ENCODE peak calls at places on chromosomes 4 and X, in five cellular contexts. One of them, this sample, is unnamed.

GRCh38 chr4:41656572-41657301 is 91.8 kb downstream of the PHOX2B start:
- DNase-seq in K562: no peak
- DNase-seq in H1: no peak
- DNase-seq in SK-N-SH: no peak
- DNase-seq in HepG2: no peak
- DNase-seq in this sample: no peak

GRCh38 chr4:41839945-41840854 is 91.7 kb upstream of the PHOX2B start:
- DNase-seq in K562: no peak
- DNase-seq in H1: no peak
- DNase-seq in HepG2: no peak
- DNase-seq in SK-N-SH: no peak
- DNase-seq in this sample: peak; percentile 39

GRCh38 chr4:184763150-184763780 is 29.4 kb upstream of the CENPU start:
- DNase-seq in HepG2: no peak
- DNase-seq in K562: no peak
- DNase-seq in SK-N-SH: no peak
- DNase-seq in H1: no peak
- DNase-seq in this sample: no peak

GRCh38 chr4:80423553-80424224 is 88.2 kb downstream of the CFAP299 start:
- DNase-seq in K562: no peak
- DNase-seq in HepG2: no peak
- DNase-seq in SK-N-SH: no peak
- DNase-seq in H1: no peak
- DNase-seq in this sample: no peak

GRCh38 chrX:39439910-39440733 is 638.9 kb downstream of the MID1IP1 start:
- DNase-seq in HepG2: no peak
- DNase-seq in K562: no peak
- DNase-seq in SK-N-SH: no peak
- DNase-seq in H1: no peak
- DNase-seq in this sample: peak; percentile 36

GRCh38 chr4:5220028-5220427 is 168.7 kb downstream of the STK32B start:
- DNase-seq in SK-N-SH: no peak
- DNase-seq in K562: no peak
- DNase-seq in H1: no peak
- DNase-seq in HepG2: no peak
- DNase-seq in this sample: no peak

GRCh38 chrX:46310815-46311497 is 234.3 kb downstream of the ZNF674 start:
- DNase-seq in SK-N-SH: no peak
- DNase-seq in K562: no peak
- DNase-seq in HepG2: no peak
- DNase-seq in H1: no peak
- DNase-seq in this sample: no peak

GRCh38 chrX:40938418-40938817 is 146.8 kb upstream of the USP9X start:
- DNase-seq in HepG2: no peak
- DNase-seq in H1: no peak
- DNase-seq in SK-N-SH: no peak
- DNase-seq in K562: no peak
- DNase-seq in this sample: no peak

GRCh38 chr4:139767168-139767567 is 101.5 kb downstream of the MGST2 start:
- DNase-seq in H1: no peak
- DNase-seq in SK-N-SH: no peak
- DNase-seq in HepG2: no peak
- DNase-seq in K562: no peak
- DNase-seq in this sample: no peak

GRCh38 chr4:78601013-78601412 is 49.4 kb downstream of the ANXA3 start:
- DNase-seq in HepG2: no peak
- DNase-seq in H1: no peak
- DNase-seq in K562: peak; percentile 46
- DNase-seq in SK-N-SH: no peak
- DNase-seq in this sample: peak; percentile 63

GRCh38 chr4:127055349-127055748 is 577.4 kb upstream of the INTU start:
- DNase-seq in H1: no peak
- DNase-seq in HepG2: no peak
- DNase-seq in K562: no peak
- DNase-seq in SK-N-SH: no peak
- DNase-seq in this sample: no peak

GRCh38 chr4:47654972-47655693 is 170.1 kb downstream of the ATP10D start:
- DNase-seq in SK-N-SH: no peak
- DNase-seq in HepG2: no peak
- DNase-seq in H1: no peak
- DNase-seq in K562: no peak
- DNase-seq in this sample: no peak

GRCh38 chrX:45769919-45770582 is 569.4 kb upstream of the DIPK2B start:
- DNase-seq in HepG2: peak; percentile 88
- DNase-seq in H1: no peak
- DNase-seq in SK-N-SH: peak; percentile 9
- DNase-seq in K562: peak; percentile 41
- DNase-seq in this sample: peak; percentile 51

GRCh38 chrX:140064993-140065392 is 99.7 kb upstream of the CXorf66 start:
- DNase-seq in H1: no peak
- DNase-seq in K562: no peak
- DNase-seq in SK-N-SH: no peak
- DNase-seq in HepG2: no peak
- DNase-seq in this sample: no peak

GRCh38 chr4:55670695-55671094 is 34.6 kb upstream of the NMU start:
- DNase-seq in K562: peak; percentile 47
- DNase-seq in H1: no peak
- DNase-seq in SK-N-SH: no peak
- DNase-seq in HepG2: no peak
- DNase-seq in this sample: no peak

GRCh38 chrX:109732319-109732779 is 708 bp downstream of the ACSL4 start:
- DNase-seq in H1: no peak
- DNase-seq in K562: peak; percentile 18
- DNase-seq in HepG2: no peak
- DNase-seq in SK-N-SH: peak; percentile 35
- DNase-seq in this sample: no peak

GRCh38 chr4:33111106-33111505 is 2390.9 kb downstream of the PCDH7 start:
- DNase-seq in H1: no peak
- DNase-seq in SK-N-SH: no peak
- DNase-seq in HepG2: no peak
- DNase-seq in K562: no peak
- DNase-seq in this sample: no peak

GRCh38 chr4:140150636-140150885 is 3.4 kb downstream of the MAML3 start:
- DNase-seq in HepG2: no peak
- DNase-seq in K562: no peak
- DNase-seq in H1: no peak
- DNase-seq in SK-N-SH: no peak
- DNase-seq in this sample: no peak

GRCh38 chrX:40897768-40898167 is 162.4 kb upstream of the MED14 start:
- DNase-seq in H1: no peak
- DNase-seq in SK-N-SH: no peak
- DNase-seq in HepG2: no peak
- DNase-seq in K562: no peak
- DNase-seq in this sample: no peak

GRCh38 chr4:20890752-20891151 is 190.5 kb downstream of the PACRGL start:
- DNase-seq in H1: no peak
- DNase-seq in HepG2: no peak
- DNase-seq in K562: no peak
- DNase-seq in SK-N-SH: no peak
- DNase-seq in this sample: no peak

GRCh38 chrX:152343306-152343705 is 107.8 kb downstream of the GABRA3 start:
- DNase-seq in K562: no peak
- DNase-seq in HepG2: no peak
- DNase-seq in SK-N-SH: no peak
- DNase-seq in H1: no peak
- DNase-seq in this sample: no peak

GRCh38 chrX:129572422-129572821 is 32.4 kb downstream of the OCRL start:
- DNase-seq in K562: no peak
- DNase-seq in H1: no peak
- DNase-seq in HepG2: no peak
- DNase-seq in SK-N-SH: no peak
- DNase-seq in this sample: no peak

GRCh38 chrX:131626681-131627296 is 82.9 kb downstream of the OR13H1 start:
- DNase-seq in SK-N-SH: peak; percentile 4
- DNase-seq in HepG2: no peak
- DNase-seq in H1: no peak
- DNase-seq in K562: no peak
- DNase-seq in this sample: no peak

GRCh38 chr4:77451530-77451929 is 154.1 kb upstream of the CXCL13 start:
- DNase-seq in HepG2: no peak
- DNase-seq in H1: no peak
- DNase-seq in K562: no peak
- DNase-seq in SK-N-SH: no peak
- DNase-seq in this sample: no peak

GRCh38 chr4:22427676-22428075 is 88.2 kb downstream of the ADGRA3 start:
- DNase-seq in K562: no peak
- DNase-seq in HepG2: no peak
- DNase-seq in SK-N-SH: no peak
- DNase-seq in H1: no peak
- DNase-seq in this sample: no peak

GRCh38 chr4:139950568-139950967 is 203.4 kb downstream of the MAML3 start:
- DNase-seq in HepG2: no peak
- DNase-seq in H1: no peak
- DNase-seq in SK-N-SH: no peak
- DNase-seq in K562: no peak
- DNase-seq in this sample: peak; percentile 83

GRCh38 chr4:156685308-156685707 is 286.3 kb downstream of the PDGFC start:
- DNase-seq in HepG2: no peak
- DNase-seq in SK-N-SH: no peak
- DNase-seq in H1: no peak
- DNase-seq in K562: no peak
- DNase-seq in this sample: no peak

GRCh38 chr4:53584658-53585057 is 6.6 kb downstream of the LNX1 start:
- DNase-seq in HepG2: no peak
- DNase-seq in H1: no peak
- DNase-seq in SK-N-SH: no peak
- DNase-seq in K562: no peak
- DNase-seq in this sample: no peak

GRCh38 chrX:103913356-103914020 is 48.9 kb upstream of the TMSB15B start:
- DNase-seq in SK-N-SH: no peak
- DNase-seq in HepG2: no peak
- DNase-seq in K562: no peak
- DNase-seq in H1: no peak
- DNase-seq in this sample: no peak

GRCh38 chrX:74445099-74445498 is 23.8 kb downstream of the SLC16A2 start:
- DNase-seq in K562: no peak
- DNase-seq in SK-N-SH: no peak
- DNase-seq in H1: no peak
- DNase-seq in HepG2: no peak
- DNase-seq in this sample: no peak

GRCh38 chrX:1181131-1181530 is 31.3 kb downstream of the CRLF2 start:
- DNase-seq in HepG2: no peak
- DNase-seq in SK-N-SH: no peak
- DNase-seq in K562: no peak
- DNase-seq in H1: no peak
- DNase-seq in this sample: no peak

GRCh38 chr4:772776-773175 is 53.2 kb downstream of the CPLX1 start:
- DNase-seq in SK-N-SH: no peak
- DNase-seq in H1: no peak
- DNase-seq in K562: no peak
- DNase-seq in HepG2: no peak
- DNase-seq in this sample: no peak
- H3K36me3 ChIP-seq in SK-N-SH: peaks cover 51% of the 10 kb centered on the region
- H3K36me3 ChIP-seq in H1: peaks cover 29% of the 10 kb centered on the region
- H3K36me3 ChIP-seq in K562: peaks cover 85% of the 10 kb centered on the region
- H3K36me3 ChIP-seq in HepG2: peaks cover 53% of the 10 kb centered on the region
- H3K36me3 ChIP-seq in this sample: peaks cover 14% of the 10 kb centered on the region

GRCh38 chrX:153871451-153871850 is 14.5 kb downstream of the L1CAM start:
- DNase-seq in HepG2: no peak
- DNase-seq in SK-N-SH: peak; percentile 65
- DNase-seq in H1: no peak
- DNase-seq in K562: no peak
- DNase-seq in this sample: no peak
- TF ChIP-seq EP300 in HepG2: no peak
- TF ChIP-seq EP300 in SK-N-SH: no peak
- TF ChIP-seq EP300 in H1: no peak
- TF ChIP-seq EP300 in K562: no peak
- TF ChIP-seq EP300 in this sample: no peak

GRCh38 chr4:86822136-86822535 is 27.0 kb downstream of the SLC10A6 start:
- DNase-seq in SK-N-SH: no peak
- DNase-seq in K562: no peak
- DNase-seq in H1: no peak
- DNase-seq in HepG2: no peak
- DNase-seq in this sample: no peak

GRCh38 chr4:86816463-86817107 is 32.6 kb downstream of the SLC10A6 start:
- DNase-seq in K562: no peak
- DNase-seq in H1: no peak
- DNase-seq in SK-N-SH: peak; percentile 21
- DNase-seq in HepG2: no peak
- DNase-seq in this sample: no peak

GRCh38 chr4:86818845-86819244 is 30.3 kb downstream of the SLC10A6 start:
- DNase-seq in H1: no peak
- DNase-seq in SK-N-SH: no peak
- DNase-seq in HepG2: peak; percentile 28
- DNase-seq in K562: no peak
- DNase-seq in this sample: no peak

GRCh38 chr4:86815653-86816052 is 33.5 kb downstream of the SLC10A6 start:
- DNase-seq in H1: no peak
- DNase-seq in HepG2: no peak
- DNase-seq in SK-N-SH: no peak
- DNase-seq in K562: no peak
- DNase-seq in this sample: no peak

DNA sequence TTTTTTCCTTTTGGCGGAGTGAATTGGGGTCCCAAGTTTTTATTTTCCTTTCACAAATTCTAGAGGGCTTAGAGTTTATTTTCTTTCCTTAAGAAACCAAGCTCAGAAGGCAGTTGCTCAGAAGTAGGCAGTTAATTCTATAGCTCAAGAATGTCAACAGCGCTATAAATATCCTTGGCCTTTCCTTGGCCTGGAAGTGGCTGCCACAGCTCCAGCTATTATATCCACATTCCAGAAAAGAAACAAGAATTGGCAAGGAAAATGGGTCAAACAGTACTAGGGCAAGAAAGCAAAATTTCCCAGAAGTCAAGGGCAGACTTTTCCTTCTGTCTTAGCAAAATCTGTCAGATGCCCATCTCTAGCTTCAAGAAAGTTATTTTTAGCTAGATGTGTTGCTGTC is 31.0 kb downstream of the SLC10A6 start:
- DNase-seq in SK-N-SH: no peak
- DNase-seq in K562: no peak
- DNase-seq in H1: no peak
- DNase-seq in HepG2: no peak
- DNase-seq in this sample: no peak
- TF ChIP-seq USF2 in SK-N-SH: no peak
- TF ChIP-seq USF2 in K562: no peak
- TF ChIP-seq USF2 in H1: no peak
- TF ChIP-seq USF2 in HepG2: no peak
- TF ChIP-seq USF2 in this sample: no peak

GRCh38 chr4:165133150-165133549 is 20.5 kb upstream of the TMEM192 start:
- DNase-seq in HepG2: no peak
- DNase-seq in H1: no peak
- DNase-seq in SK-N-SH: no peak
- DNase-seq in K562: no peak
- DNase-seq in this sample: no peak

GRCh38 chr4:165138843-165139242 is 26.2 kb upstream of the TMEM192 start:
- DNase-seq in H1: no peak
- DNase-seq in K562: no peak
- DNase-seq in SK-N-SH: no peak
- DNase-seq in HepG2: no peak
- DNase-seq in this sample: no peak

GRCh38 chr4:165137205-165137604 is 24.5 kb upstream of the TMEM192 start:
- DNase-seq in HepG2: no peak
- DNase-seq in H1: no peak
- DNase-seq in K562: no peak
- DNase-seq in SK-N-SH: no peak
- DNase-seq in this sample: no peak

GRCh38 chr4:165131247-165131832 is 18.7 kb upstream of the TMEM192 start:
- DNase-seq in K562: peak; percentile 60
- DNase-seq in SK-N-SH: peak; percentile 70
- DNase-seq in H1: peak; percentile 36
- DNase-seq in HepG2: peak; percentile 57
- DNase-seq in this sample: peak; percentile 41

GRCh38 chr4:165136529-165136928 is 23.9 kb upstream of the TMEM192 start:
- DNase-seq in H1: no peak
- DNase-seq in K562: no peak
- DNase-seq in SK-N-SH: no peak
- DNase-seq in HepG2: no peak
- DNase-seq in this sample: no peak
- H3K36me3 ChIP-seq in H1: no peaks in the 10 kb centered on the region
- H3K36me3 ChIP-seq in K562: no peaks in the 10 kb centered on the region
- H3K36me3 ChIP-seq in SK-N-SH: no peaks in the 10 kb centered on the region
- H3K36me3 ChIP-seq in HepG2: no peaks in the 10 kb centered on the region
- H3K36me3 ChIP-seq in this sample: no peaks in the 10 kb centered on the region